ENCODE peak calls at places on chromosomes 4 and X, in seven cellular contexts. O, G, B, Y, N, M and P are unnamed samples.

GRCh38 chr4:56424697-56425514 is 10.5 kb downstream of the PPAT start:
- DNase-seq in O (no peak), G (no peak), B (peak; percentile 61), Y (no peak), N (peak; percentile 12), M (peak; percentile 56), P (no peak)

GRCh38 chr4:70559216-70559830 is 32.7 kb upstream of the AMBN start:
- DNase-seq in O (no peak), G (peak; percentile 34), B (peak; percentile 79), Y (peak; percentile 42), N (peak; percentile 10), M (peak; percentile 74), P (no peak)

GRCh38 chr4:89751416-89751815 is 85.5 kb downstream of the SNCA start:
- DNase-seq in O (no peak), G (no peak), B (no peak), Y (no peak), N (no peak), M (no peak), P (no peak)

GRCh38 chr4:186485621-186486062 is 69.7 kb downstream of the MTNR1A start:
- DNase-seq in O (no peak), G (peak; percentile 16), B (peak; percentile 11), Y (no peak), N (no peak), M (no peak), P (no peak)

GRCh38 chr4:176548571-176548970 is 228.8 kb downstream of the SPCS3 start:
- DNase-seq in O (no peak), G (peak; percentile 34), B (peak; percentile 73), Y (no peak), N (peak; percentile 77), M (no peak), P (no peak)

GRCh38 chr4:120158860-120159259 is 92.2 kb upstream of the MAD2L1 start:
- DNase-seq in O (no peak), G (no peak), B (no peak), Y (no peak), N (no peak), M (peak; percentile 45), P (no peak)

GRCh38 chr4:89915151-89915550 is 20.5 kb downstream of the MMRN1 start:
- DNase-seq in O (no peak), G (no peak), B (no peak), Y (no peak), N (no peak), M (no peak), P (no peak)

GRCh38 chr4:150931005-150931404 is 84.1 kb downstream of the LRBA start:
- DNase-seq in O (no peak), G (no peak), B (no peak), Y (no peak), N (no peak), M (no peak), P (no peak)

GRCh38 chr4:43564107-43564506 is 671.6 kb downstream of the GRXCR1 start:
- DNase-seq in O (no peak), G (no peak), B (no peak), Y (no peak), N (no peak), M (no peak), P (no peak)

GRCh38 chrX:25646156-25646555 is 492.0 kb upstream of the MAGEB18 start:
- DNase-seq in O (peak; percentile 17), G (no peak), B (no peak), Y (no peak), N (no peak), M (no peak), P (no peak)

GRCh38 chr4:56731857-56732256 is 50.8 kb upstream of the HOPX start:
- DNase-seq in O (peak; percentile 66), G (no peak), B (no peak), Y (peak; percentile 46), N (no peak), M (peak; percentile 21), P (no peak)

GRCh38 chrX:11480626-11481025 is 185.1 kb downstream of the ARHGAP6 start:
- DNase-seq in O (no peak), G (no peak), B (no peak), Y (no peak), N (no peak), M (no peak), P (no peak)

GRCh38 chr4:165874072-165874798 is 1.2 kb downstream of the TLL1 start:
- DNase-seq in O (no peak), G (peak; percentile 50), B (peak; percentile 37), Y (no peak), N (no peak), M (peak; percentile 47), P (no peak)

GRCh38 chrX:68824565-68825125 is 4.2 kb upstream of the EFNB1 start:
- DNase-seq in O (no peak), G (no peak), B (no peak), Y (no peak), N (no peak), M (no peak), P (no peak)

GRCh38 chrX:77597090-77597489 is 149.9 kb downstream of the FGF16 start:
- DNase-seq in O (no peak), G (peak; percentile 8), B (peak; percentile 43), Y (no peak), N (peak; percentile 3), M (peak; percentile 2), P (no peak)

GRCh38 chrX:136162827-136163427 is 15.6 kb downstream of the FHL1 start:
- DNase-seq in O (no peak), G (peak; percentile 45), B (peak; percentile 82), Y (no peak), N (peak; percentile 39), M (peak; percentile 71), P (no peak)

GRCh38 chrX:136170109-136170800 is 22.9 kb downstream of the FHL1 start:
- DNase-seq in O (no peak), G (no peak), B (no peak), Y (no peak), N (peak; percentile 41), M (no peak), P (no peak)

GRCh38 chrX:136168929-136169735 is 21.8 kb downstream of the FHL1 start:
- DNase-seq in O (no peak), G (peak; percentile 18), B (peak; percentile 39), Y (no peak), N (peak; percentile 86), M (peak; percentile 85), P (no peak)

GRCh38 chrX:136163694-136164093 is 16.4 kb downstream of the FHL1 start:
- DNase-seq in O (no peak), G (no peak), B (no peak), Y (no peak), N (no peak), M (no peak), P (no peak)

GRCh38 chrX:136166221-136166855 is 19.0 kb downstream of the FHL1 start:
- DNase-seq in O (no peak), G (no peak), B (peak; percentile 61), Y (no peak), N (peak; percentile 43), M (peak; percentile 30), P (no peak)
- TF ChIP-seq CTCF in O (no peak), G (peak; percentile 51), B (peak; percentile 66), Y (no peak), N (peak; percentile 34), M (peak; percentile 52), P (no peak)

GRCh38 chrX:129956145-129956544 is 26.3 kb upstream of the BCORL1 start:
- DNase-seq in O (no peak), G (no peak), B (no peak), Y (no peak), N (no peak), M (no peak), P (no peak)

GRCh38 chrX:129954804-129955203 is 27.6 kb upstream of the BCORL1 start:
- DNase-seq in O (no peak), G (no peak), B (no peak), Y (no peak), N (no peak), M (no peak), P (no peak)

GRCh38 chrX:129955682-129956081 is 26.8 kb upstream of the BCORL1 start:
- DNase-seq in O (no peak), G (no peak), B (no peak), Y (no peak), N (no peak), M (no peak), P (no peak)

GRCh38 chrX:129957241-129958099 is 25.0 kb upstream of the BCORL1 start:
- DNase-seq in O (peak; percentile 87), G (no peak), B (peak; percentile 11), Y (peak; percentile 73), N (no peak), M (peak; percentile 87), P (peak; percentile 76)

DNA sequence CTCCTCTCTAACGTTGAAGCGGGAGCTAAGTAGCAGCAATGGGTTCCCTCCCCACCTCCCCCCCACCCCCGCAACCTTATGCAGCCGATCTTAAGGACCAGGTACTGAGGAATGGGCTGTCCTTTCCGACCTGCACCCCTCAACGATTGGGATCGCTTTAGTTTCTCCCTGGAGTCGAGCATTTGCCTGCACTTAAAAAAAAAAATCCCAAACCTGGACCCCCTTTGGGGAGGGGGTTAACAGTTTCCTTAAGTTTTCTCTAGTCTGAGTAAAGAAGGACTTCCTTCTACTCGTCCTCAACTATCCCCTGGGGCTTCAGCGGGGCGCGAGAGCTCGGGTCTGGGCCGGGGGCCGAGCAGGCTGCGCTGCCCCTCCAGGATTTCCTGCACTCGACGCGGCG is 25.7 kb upstream of the BCORL1 start:
- DNase-seq in O (no peak), G (no peak), B (no peak), Y (no peak), N (no peak), M (no peak), P (no peak)
- TF ChIP-seq CTCF in O (no peak), G (no peak), B (no peak), Y (no peak), N (no peak), M (no peak), P (no peak)

DNA sequence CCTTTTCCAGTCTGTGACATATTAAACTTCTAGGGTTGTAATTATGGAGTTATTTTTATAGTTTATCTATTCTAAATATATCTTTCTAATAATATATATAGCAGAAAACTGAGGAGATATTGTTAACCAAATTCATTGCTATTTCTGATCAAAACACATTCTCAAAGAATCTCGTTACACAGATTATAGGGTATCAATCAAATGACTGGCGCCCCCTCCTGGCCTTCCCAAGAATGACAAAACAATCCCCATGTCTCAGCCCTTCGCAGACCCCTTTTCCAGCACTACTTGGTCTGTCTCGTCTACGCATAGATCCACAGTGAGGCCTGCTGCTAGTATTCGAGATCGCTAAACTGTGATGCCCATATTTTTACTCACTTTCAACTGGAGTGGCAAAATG is 209.3 kb downstream of the GPC3 start:
- DNase-seq in O (no peak), G (no peak), B (peak; percentile 49), Y (no peak), N (no peak), M (peak; percentile 68), P (no peak)
- TF ChIP-seq CTCF in O (no peak), G (peak; percentile 58), B (peak; percentile 71), Y (no peak), N (peak; percentile 30), M (peak; percentile 67), P (peak; percentile 80)

DNA sequence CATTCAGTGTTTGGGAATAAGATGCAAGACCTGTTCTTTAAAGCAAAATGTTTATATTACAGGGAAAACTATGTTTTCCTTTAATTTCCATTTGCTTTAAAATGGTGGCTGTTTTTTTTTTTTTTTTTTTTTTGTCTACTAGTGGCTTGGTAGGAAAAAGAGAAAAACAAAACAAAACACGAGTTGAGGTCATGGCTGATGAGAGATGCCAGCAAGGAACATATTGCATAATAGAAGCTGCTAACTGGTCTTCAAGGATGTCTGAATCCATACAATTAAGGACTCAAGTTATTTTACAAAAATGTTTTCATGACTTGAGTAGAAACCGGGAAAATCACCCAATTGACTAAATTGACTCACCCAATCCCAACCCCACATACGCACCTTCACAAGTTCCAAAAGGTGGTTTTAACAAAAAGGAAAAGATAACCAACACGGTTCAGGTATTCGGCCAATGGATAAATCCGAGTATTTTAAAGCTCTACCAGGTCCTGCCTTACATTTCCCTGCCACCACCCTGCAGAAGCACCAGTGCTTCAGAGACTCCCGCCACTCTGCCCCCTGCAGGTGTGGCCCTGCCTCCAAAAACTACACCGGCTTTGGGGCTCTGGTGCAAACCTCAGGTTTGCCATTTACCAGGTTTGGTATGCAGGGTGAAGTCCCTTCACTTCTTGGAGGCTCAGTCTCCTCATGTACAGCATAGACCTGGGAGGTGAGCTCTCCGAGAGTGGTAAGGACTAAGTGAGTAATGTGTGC is 27.1 kb downstream of the PIR start:
- DNase-seq in O (no peak), G (no peak), B (peak; percentile 5), Y (no peak), N (peak; percentile 9), M (peak; percentile 52), P (no peak)
- TF ChIP-seq CTCF in O (no peak), G (peak; percentile 23), B (peak; percentile 41), Y (no peak), N (no peak), M (peak; percentile 66), P (peak; percentile 30)